ENCODE peak calls at places on chromosomes 1 and 21, in nine cellular contexts. One of them, this sample, is unnamed.

GRCh38 chr21:45167796-45168222 is 93.4 kb downstream of the ADARB1 start:
- DNase-seq in GM06990: no peak
- DNase-seq in left ventricle myocardium inferior: no peak
- DNase-seq in fibroblast of lung: peak
- DNase-seq in dorsolateral prefrontal cortex: no peak
- DNase-seq in IMR-90: peak
- DNase-seq in neuronal stem cell: no peak
- DNase-seq in astrocyte of the spinal cord: peak
- DNase-seq in Peyer's patch: no peak
- DNase-seq in this sample: peak

GRCh38 chr1:160205242-160205973 is at the start of gene PEA15:
- DNase-seq in GM06990: peak
- DNase-seq in left ventricle myocardium inferior: peak
- DNase-seq in fibroblast of lung: peak
- DNase-seq in dorsolateral prefrontal cortex: peak
- DNase-seq in IMR-90: peak
- DNase-seq in neuronal stem cell: peak
- DNase-seq in astrocyte of the spinal cord: peak
- DNase-seq in Peyer's patch: peak
- DNase-seq in this sample: no peak

GRCh38 chr21:46424621-46425020 is 34.1 kb upstream of the DIP2A start:
- DNase-seq in GM06990: no peak
- DNase-seq in left ventricle myocardium inferior: no peak
- DNase-seq in fibroblast of lung: no peak
- DNase-seq in dorsolateral prefrontal cortex: no peak
- DNase-seq in IMR-90: no peak
- DNase-seq in neuronal stem cell: no peak
- DNase-seq in astrocyte of the spinal cord: no peak
- DNase-seq in Peyer's patch: no peak
- DNase-seq in this sample: no peak

GRCh38 chr1:27538793-27539192 is 48.8 kb upstream of the WASF2 start:
- DNase-seq in GM06990: no peak
- DNase-seq in left ventricle myocardium inferior: no peak
- DNase-seq in fibroblast of lung: peak
- DNase-seq in dorsolateral prefrontal cortex: no peak
- DNase-seq in IMR-90: peak
- DNase-seq in neuronal stem cell: no peak
- DNase-seq in astrocyte of the spinal cord: peak
- DNase-seq in Peyer's patch: no peak
- DNase-seq in this sample: no peak

GRCh38 chr21:46151989-46152938 is 3.1 kb downstream of the FTCD start:
- DNase-seq in GM06990: peak
- DNase-seq in left ventricle myocardium inferior: no peak
- DNase-seq in fibroblast of lung: no peak
- DNase-seq in dorsolateral prefrontal cortex: peak
- DNase-seq in IMR-90: no peak
- DNase-seq in neuronal stem cell: no peak
- DNase-seq in astrocyte of the spinal cord: no peak
- DNase-seq in Peyer's patch: peak
- DNase-seq in this sample: no peak

GRCh38 chr1:156076609-156077429 is 5.4 kb downstream of the MEX3A start:
- DNase-seq in GM06990: peak
- DNase-seq in left ventricle myocardium inferior: peak
- DNase-seq in fibroblast of lung: no peak
- DNase-seq in dorsolateral prefrontal cortex: no peak
- DNase-seq in IMR-90: no peak
- DNase-seq in neuronal stem cell: no peak
- DNase-seq in astrocyte of the spinal cord: no peak
- DNase-seq in Peyer's patch: peak
- DNase-seq in this sample: no peak

GRCh38 chr1:87136607-87137341 is 191.9 kb upstream of the LMO4 start:
- DNase-seq in GM06990: no peak
- DNase-seq in left ventricle myocardium inferior: no peak
- DNase-seq in fibroblast of lung: no peak
- DNase-seq in dorsolateral prefrontal cortex: no peak
- DNase-seq in IMR-90: no peak
- DNase-seq in neuronal stem cell: no peak
- DNase-seq in astrocyte of the spinal cord: no peak
- DNase-seq in Peyer's patch: no peak
- DNase-seq in this sample: no peak

GRCh38 chr1:232891116-232891515 is 59.3 kb upstream of the NTPCR start:
- DNase-seq in GM06990: no peak
- DNase-seq in left ventricle myocardium inferior: no peak
- DNase-seq in fibroblast of lung: peak
- DNase-seq in dorsolateral prefrontal cortex: no peak
- DNase-seq in IMR-90: peak
- DNase-seq in neuronal stem cell: no peak
- DNase-seq in astrocyte of the spinal cord: peak
- DNase-seq in Peyer's patch: no peak
- DNase-seq in this sample: peak

GRCh38 chr1:209774592-209774991 is 9.8 kb downstream of the C1orf74 start:
- DNase-seq in GM06990: no peak
- DNase-seq in left ventricle myocardium inferior: no peak
- DNase-seq in fibroblast of lung: no peak
- DNase-seq in dorsolateral prefrontal cortex: no peak
- DNase-seq in IMR-90: no peak
- DNase-seq in neuronal stem cell: no peak
- DNase-seq in astrocyte of the spinal cord: no peak
- DNase-seq in Peyer's patch: no peak
- DNase-seq in this sample: no peak
- H3K4me3 ChIP-seq in GM06990: no peak
- H3K4me3 ChIP-seq in left ventricle myocardium inferior: no peak
- H3K4me3 ChIP-seq in fibroblast of lung: no peak
- H3K4me3 ChIP-seq in dorsolateral prefrontal cortex: no peak
- H3K4me3 ChIP-seq in IMR-90: no peak
- H3K4me3 ChIP-seq in neuronal stem cell: no peak
- H3K4me3 ChIP-seq in astrocyte of the spinal cord: no peak
- H3K4me3 ChIP-seq in Peyer's patch: no peak
- H3K4me3 ChIP-seq in this sample: no peak

DNA sequence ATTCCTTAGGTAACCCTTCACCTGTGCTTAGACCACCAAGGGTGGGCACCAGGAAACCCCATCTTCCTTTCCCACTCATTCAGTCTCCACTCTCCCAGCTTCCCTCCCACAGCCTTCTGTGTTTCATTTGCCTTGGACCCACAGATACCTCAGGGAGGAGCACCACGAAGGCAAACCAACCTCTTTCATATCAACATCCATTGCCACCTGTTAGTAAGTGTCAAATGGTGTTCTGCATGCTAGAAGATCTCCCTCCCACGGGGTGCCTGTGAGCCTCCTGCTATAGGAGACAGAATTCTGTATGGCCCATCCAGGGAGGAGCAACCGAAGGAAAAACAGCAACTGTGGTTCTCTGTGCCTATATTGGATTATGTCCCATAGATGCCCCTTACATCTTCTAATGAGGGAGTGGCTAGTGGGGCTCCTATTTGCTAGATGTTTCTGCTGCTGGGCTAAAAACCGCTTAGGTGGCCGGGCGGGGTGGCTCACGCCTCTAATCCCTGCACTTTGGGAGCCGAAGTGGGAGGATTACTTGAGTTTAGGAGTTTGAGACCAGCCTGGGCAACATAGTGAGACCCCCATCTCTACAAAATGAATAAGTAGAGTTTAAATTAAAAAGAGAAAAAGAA is 25.6 kb upstream of the SCCPDH start:
- DNase-seq in GM06990: no peak
- DNase-seq in left ventricle myocardium inferior: no peak
- DNase-seq in fibroblast of lung: no peak
- DNase-seq in dorsolateral prefrontal cortex: no peak
- DNase-seq in IMR-90: no peak
- DNase-seq in neuronal stem cell: no peak
- DNase-seq in astrocyte of the spinal cord: no peak
- DNase-seq in Peyer's patch: no peak
- DNase-seq in this sample: no peak
- H3K4me3 ChIP-seq in GM06990: peak
- H3K4me3 ChIP-seq in left ventricle myocardium inferior: peak
- H3K4me3 ChIP-seq in fibroblast of lung: peak
- H3K4me3 ChIP-seq in dorsolateral prefrontal cortex: peak
- H3K4me3 ChIP-seq in IMR-90: peak
- H3K4me3 ChIP-seq in neuronal stem cell: no peak
- H3K4me3 ChIP-seq in astrocyte of the spinal cord: peak
- H3K4me3 ChIP-seq in Peyer's patch: peak
- H3K4me3 ChIP-seq in this sample: peak

GRCh38 chr1:246785536-246786111 is 61.4 kb downstream of the SCCPDH start:
- DNase-seq in GM06990: peak
- DNase-seq in left ventricle myocardium inferior: no peak
- DNase-seq in fibroblast of lung: no peak
- DNase-seq in dorsolateral prefrontal cortex: no peak
- DNase-seq in IMR-90: peak
- DNase-seq in neuronal stem cell: no peak
- DNase-seq in astrocyte of the spinal cord: no peak
- DNase-seq in Peyer's patch: no peak
- DNase-seq in this sample: no peak

GRCh38 chr1:246787781-246788513 is 63.7 kb downstream of the SCCPDH start:
- DNase-seq in GM06990: no peak
- DNase-seq in left ventricle myocardium inferior: no peak
- DNase-seq in fibroblast of lung: no peak
- DNase-seq in dorsolateral prefrontal cortex: no peak
- DNase-seq in IMR-90: no peak
- DNase-seq in neuronal stem cell: no peak
- DNase-seq in astrocyte of the spinal cord: no peak
- DNase-seq in Peyer's patch: no peak
- DNase-seq in this sample: no peak

GRCh38 chr1:246786606-246787238 is 62.5 kb downstream of the SCCPDH start:
- DNase-seq in GM06990: no peak
- DNase-seq in left ventricle myocardium inferior: no peak
- DNase-seq in fibroblast of lung: no peak
- DNase-seq in dorsolateral prefrontal cortex: no peak
- DNase-seq in IMR-90: no peak
- DNase-seq in neuronal stem cell: no peak
- DNase-seq in astrocyte of the spinal cord: no peak
- DNase-seq in Peyer's patch: no peak
- DNase-seq in this sample: no peak

GRCh38 chr1:246782120-246782900 is 58.1 kb downstream of the SCCPDH start:
- DNase-seq in GM06990: no peak
- DNase-seq in left ventricle myocardium inferior: peak
- DNase-seq in fibroblast of lung: peak
- DNase-seq in dorsolateral prefrontal cortex: no peak
- DNase-seq in IMR-90: peak
- DNase-seq in neuronal stem cell: no peak
- DNase-seq in astrocyte of the spinal cord: peak
- DNase-seq in Peyer's patch: no peak
- DNase-seq in this sample: no peak

GRCh38 chr1:246784621-246785535 is 60.7 kb downstream of the SCCPDH start:
- DNase-seq in GM06990: peak
- DNase-seq in left ventricle myocardium inferior: no peak
- DNase-seq in fibroblast of lung: peak
- DNase-seq in dorsolateral prefrontal cortex: no peak
- DNase-seq in IMR-90: peak
- DNase-seq in neuronal stem cell: no peak
- DNase-seq in astrocyte of the spinal cord: peak
- DNase-seq in Peyer's patch: no peak
- DNase-seq in this sample: no peak
- H3K4me3 ChIP-seq in GM06990: no peak
- H3K4me3 ChIP-seq in left ventricle myocardium inferior: peak
- H3K4me3 ChIP-seq in fibroblast of lung: peak
- H3K4me3 ChIP-seq in dorsolateral prefrontal cortex: no peak
- H3K4me3 ChIP-seq in IMR-90: no peak
- H3K4me3 ChIP-seq in neuronal stem cell: no peak
- H3K4me3 ChIP-seq in astrocyte of the spinal cord: no peak
- H3K4me3 ChIP-seq in Peyer's patch: no peak
- H3K4me3 ChIP-seq in this sample: peak

DNA sequence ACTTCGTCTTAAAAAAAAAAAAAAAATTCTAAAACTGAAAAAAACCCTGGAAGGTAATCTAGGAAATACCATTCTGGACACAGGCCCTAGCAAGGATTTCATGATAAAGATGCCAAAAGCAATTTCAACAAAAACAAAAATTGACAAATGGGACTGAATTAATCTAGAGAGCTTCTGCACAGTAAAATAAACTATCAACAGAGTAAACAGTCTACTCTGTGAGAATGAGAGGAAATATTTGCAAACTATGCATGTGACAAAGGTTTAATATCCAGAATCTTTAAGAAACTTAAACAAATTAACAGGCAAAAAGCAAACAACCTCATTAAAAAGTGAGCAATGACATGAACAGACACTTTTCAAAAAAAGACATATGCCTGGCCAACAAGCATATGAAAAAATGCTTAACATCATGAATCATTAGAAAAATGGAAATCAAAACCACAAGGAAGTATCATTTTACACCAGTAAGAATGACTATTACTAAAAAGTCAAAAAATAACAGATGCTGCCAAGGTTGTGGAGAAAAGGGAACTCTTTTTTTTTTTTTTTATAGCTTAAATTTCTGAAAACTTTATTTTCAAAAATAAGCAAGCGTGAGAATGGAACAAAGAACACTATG is 29.4 kb upstream of the RNPC3 start:
- DNase-seq in GM06990: no peak
- DNase-seq in left ventricle myocardium inferior: no peak
- DNase-seq in fibroblast of lung: peak
- DNase-seq in dorsolateral prefrontal cortex: no peak
- DNase-seq in IMR-90: peak
- DNase-seq in neuronal stem cell: no peak
- DNase-seq in astrocyte of the spinal cord: peak
- DNase-seq in Peyer's patch: no peak
- DNase-seq in this sample: no peak
- H3K4me3 ChIP-seq in GM06990: no peak
- H3K4me3 ChIP-seq in left ventricle myocardium inferior: no peak
- H3K4me3 ChIP-seq in fibroblast of lung: no peak
- H3K4me3 ChIP-seq in dorsolateral prefrontal cortex: no peak
- H3K4me3 ChIP-seq in IMR-90: no peak
- H3K4me3 ChIP-seq in neuronal stem cell: no peak
- H3K4me3 ChIP-seq in astrocyte of the spinal cord: no peak
- H3K4me3 ChIP-seq in Peyer's patch: no peak
- H3K4me3 ChIP-seq in this sample: no peak

GRCh38 chr1:25544243-25544764 is 898 bp downstream of the LDLRAP1 start:
- DNase-seq in GM06990: no peak
- DNase-seq in left ventricle myocardium inferior: no peak
- DNase-seq in fibroblast of lung: no peak
- DNase-seq in dorsolateral prefrontal cortex: no peak
- DNase-seq in IMR-90: no peak
- DNase-seq in neuronal stem cell: no peak
- DNase-seq in astrocyte of the spinal cord: no peak
- DNase-seq in Peyer's patch: no peak
- DNase-seq in this sample: no peak
- H3K4me3 ChIP-seq in GM06990: peak
- H3K4me3 ChIP-seq in left ventricle myocardium inferior: peak
- H3K4me3 ChIP-seq in fibroblast of lung: peak
- H3K4me3 ChIP-seq in dorsolateral prefrontal cortex: peak
- H3K4me3 ChIP-seq in IMR-90: peak
- H3K4me3 ChIP-seq in neuronal stem cell: peak
- H3K4me3 ChIP-seq in astrocyte of the spinal cord: peak
- H3K4me3 ChIP-seq in Peyer's patch: peak
- H3K4me3 ChIP-seq in this sample: peak

DNA sequence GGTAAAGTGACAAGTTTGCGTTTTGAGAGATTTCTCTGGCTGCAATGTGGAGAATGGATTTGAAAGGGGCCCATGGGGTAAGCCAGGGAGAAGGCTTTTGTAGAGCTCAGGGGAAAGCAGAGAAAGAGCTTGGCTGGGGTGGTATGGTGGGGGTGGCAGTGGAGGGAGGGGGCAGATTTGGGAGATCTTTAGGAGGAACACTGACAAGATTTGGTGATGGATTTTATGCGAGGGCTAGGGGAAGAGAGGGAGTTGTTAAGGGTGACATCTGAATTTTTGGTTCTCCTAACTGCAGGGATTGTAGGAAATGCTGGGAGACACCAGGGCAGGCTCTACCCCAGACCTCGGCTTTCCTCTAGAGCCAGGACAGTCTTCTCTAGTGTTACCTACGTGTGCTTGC is 108.7 kb upstream of the ZNF678 start:
- DNase-seq in GM06990: no peak
- DNase-seq in left ventricle myocardium inferior: no peak
- DNase-seq in fibroblast of lung: no peak
- DNase-seq in dorsolateral prefrontal cortex: no peak
- DNase-seq in IMR-90: no peak
- DNase-seq in neuronal stem cell: no peak
- DNase-seq in astrocyte of the spinal cord: no peak
- DNase-seq in Peyer's patch: no peak
- DNase-seq in this sample: no peak
- H3K4me3 ChIP-seq in GM06990: no peak
- H3K4me3 ChIP-seq in left ventricle myocardium inferior: no peak
- H3K4me3 ChIP-seq in fibroblast of lung: no peak
- H3K4me3 ChIP-seq in dorsolateral prefrontal cortex: no peak
- H3K4me3 ChIP-seq in IMR-90: no peak
- H3K4me3 ChIP-seq in neuronal stem cell: no peak
- H3K4me3 ChIP-seq in astrocyte of the spinal cord: no peak
- H3K4me3 ChIP-seq in Peyer's patch: no peak
- H3K4me3 ChIP-seq in this sample: no peak